ENCODE peak calls at places on chromosomes 2 and 18, in eight cellular contexts. One of them, this sample, is unnamed.

GRCh38 chr2:37720533-37721218 is 49.2 kb upstream of the CDC42EP3 start:
- DNase-seq in fibroblast of lung: peak; percentile 74
- DNase-seq in kidney: no peak
- DNase-seq in body of pancreas: no peak
- DNase-seq in mesendoderm: no peak
- DNase-seq in aorta: no peak
- DNase-seq in testis: no peak
- DNase-seq in CD8-positive, alpha-beta memory T cell: no peak
- DNase-seq in this sample: no peak

GRCh38 chr2:166373951-166374350 is 1.8 kb downstream of the SCN9A start:
- DNase-seq in fibroblast of lung: peak; percentile 72
- DNase-seq in kidney: no peak
- DNase-seq in body of pancreas: no peak
- DNase-seq in mesendoderm: peak; percentile 27
- DNase-seq in aorta: no peak
- DNase-seq in testis: peak; percentile 61
- DNase-seq in CD8-positive, alpha-beta memory T cell: no peak
- DNase-seq in this sample: no peak

GRCh38 chr2:236606023-236606422 is 36.4 kb downstream of the ACKR3 start:
- DNase-seq in fibroblast of lung: no peak
- DNase-seq in kidney: no peak
- DNase-seq in body of pancreas: no peak
- DNase-seq in mesendoderm: no peak
- DNase-seq in aorta: no peak
- DNase-seq in testis: no peak
- DNase-seq in CD8-positive, alpha-beta memory T cell: no peak
- DNase-seq in this sample: no peak

GRCh38 chr18:68489018-68489792 is 225.7 kb downstream of the TMX3 start:
- DNase-seq in fibroblast of lung: no peak
- DNase-seq in kidney: no peak
- DNase-seq in body of pancreas: no peak
- DNase-seq in mesendoderm: peak; percentile 67
- DNase-seq in aorta: no peak
- DNase-seq in testis: no peak
- DNase-seq in CD8-positive, alpha-beta memory T cell: no peak
- DNase-seq in this sample: peak; percentile 52

GRCh38 chr2:27807476-27807875 is 36.0 kb downstream of the MRPL33 start:
- DNase-seq in fibroblast of lung: peak; percentile 30
- DNase-seq in kidney: no peak
- DNase-seq in body of pancreas: peak; percentile 36
- DNase-seq in mesendoderm: peak; percentile 60
- DNase-seq in aorta: peak; percentile 76
- DNase-seq in testis: peak; percentile 57
- DNase-seq in CD8-positive, alpha-beta memory T cell: no peak
- DNase-seq in this sample: peak; percentile 42

GRCh38 chr2:241770185-241770935 is 6.3 kb upstream of the GAL3ST2 start:
- DNase-seq in fibroblast of lung: no peak
- DNase-seq in kidney: peak; percentile 83
- DNase-seq in body of pancreas: no peak
- DNase-seq in mesendoderm: no peak
- DNase-seq in aorta: peak; percentile 73
- DNase-seq in testis: no peak
- DNase-seq in CD8-positive, alpha-beta memory T cell: no peak
- DNase-seq in this sample: peak; percentile 37

GRCh38 chr2:5932556-5933469 is 240.6 kb downstream of the SOX11 start:
- DNase-seq in fibroblast of lung: no peak
- DNase-seq in kidney: no peak
- DNase-seq in body of pancreas: peak; percentile 42
- DNase-seq in mesendoderm: no peak
- DNase-seq in aorta: no peak
- DNase-seq in testis: no peak
- DNase-seq in CD8-positive, alpha-beta memory T cell: no peak
- DNase-seq in this sample: no peak

GRCh38 chr2:10457846-10458563 is 9.9 kb upstream of the ODC1 start:
- DNase-seq in fibroblast of lung: peak; percentile 68
- DNase-seq in kidney: no peak
- DNase-seq in body of pancreas: peak; percentile 51
- DNase-seq in mesendoderm: no peak
- DNase-seq in aorta: peak; percentile 56
- DNase-seq in testis: no peak
- DNase-seq in CD8-positive, alpha-beta memory T cell: no peak
- DNase-seq in this sample: no peak

GRCh38 chr2:201254331-201254730 is 6.0 kb upstream of the CASP8 start:
- DNase-seq in fibroblast of lung: peak; percentile 68
- DNase-seq in kidney: no peak
- DNase-seq in body of pancreas: peak; percentile 46
- DNase-seq in mesendoderm: peak; percentile 93
- DNase-seq in aorta: no peak
- DNase-seq in testis: no peak
- DNase-seq in CD8-positive, alpha-beta memory T cell: no peak
- DNase-seq in this sample: peak; percentile 81

GRCh38 chr2:201746551-201746950 is 34.2 kb downstream of the ALS2 start:
- DNase-seq in fibroblast of lung: no peak
- DNase-seq in kidney: no peak
- DNase-seq in body of pancreas: no peak
- DNase-seq in mesendoderm: peak; percentile 77
- DNase-seq in aorta: no peak
- DNase-seq in testis: no peak
- DNase-seq in CD8-positive, alpha-beta memory T cell: no peak
- DNase-seq in this sample: no peak

GRCh38 chr2:119367472-119368099 is 809 bp downstream of the DBI start:
- DNase-seq in fibroblast of lung: peak; percentile 11
- DNase-seq in kidney: peak; percentile 90
- DNase-seq in body of pancreas: peak; percentile 59
- DNase-seq in mesendoderm: peak; percentile 76
- DNase-seq in aorta: peak; percentile 85
- DNase-seq in testis: peak; percentile 69
- DNase-seq in CD8-positive, alpha-beta memory T cell: peak; percentile 21
- DNase-seq in this sample: peak; percentile 75

GRCh38 chr2:16330571-16331351 is 334.9 kb downstream of the CYRIA start:
- DNase-seq in fibroblast of lung: no peak
- DNase-seq in kidney: no peak
- DNase-seq in body of pancreas: no peak
- DNase-seq in mesendoderm: peak; percentile 92
- DNase-seq in aorta: no peak
- DNase-seq in testis: no peak
- DNase-seq in CD8-positive, alpha-beta memory T cell: no peak
- DNase-seq in this sample: peak; percentile 51

GRCh38 chr2:178912416-178913056 is 105.3 kb upstream of the TTN start:
- DNase-seq in fibroblast of lung: peak; percentile 59
- DNase-seq in kidney: no peak
- DNase-seq in body of pancreas: no peak
- DNase-seq in mesendoderm: no peak
- DNase-seq in aorta: no peak
- DNase-seq in testis: no peak
- DNase-seq in CD8-positive, alpha-beta memory T cell: no peak
- DNase-seq in this sample: no peak

GRCh38 chr2:218343591-218343990 is 13.1 kb upstream of the CATIP start:
- DNase-seq in fibroblast of lung: peak; percentile 11
- DNase-seq in kidney: no peak
- DNase-seq in body of pancreas: no peak
- DNase-seq in mesendoderm: no peak
- DNase-seq in aorta: peak; percentile 87
- DNase-seq in testis: no peak
- DNase-seq in CD8-positive, alpha-beta memory T cell: no peak
- DNase-seq in this sample: no peak

GRCh38 chr2:173432049-173432754 is 77.5 kb downstream of the CDCA7 start:
- DNase-seq in fibroblast of lung: peak; percentile 86
- DNase-seq in kidney: no peak
- DNase-seq in body of pancreas: no peak
- DNase-seq in mesendoderm: no peak
- DNase-seq in aorta: no peak
- DNase-seq in testis: no peak
- DNase-seq in CD8-positive, alpha-beta memory T cell: no peak
- DNase-seq in this sample: no peak
- H3K4me1 ChIP-seq in fibroblast of lung: no peaks in the 10 kb centered on the region
- H3K4me1 ChIP-seq in kidney: peaks cover 6% of the 10 kb centered on the region
- H3K4me1 ChIP-seq in body of pancreas: no peaks in the 10 kb centered on the region
- H3K4me1 ChIP-seq in mesendoderm: no peaks in the 10 kb centered on the region
- H3K4me1 ChIP-seq in aorta: no peaks in the 10 kb centered on the region
- H3K4me1 ChIP-seq in testis: peaks cover 6% of the 10 kb centered on the region
- H3K4me1 ChIP-seq in CD8-positive, alpha-beta memory T cell: no peaks in the 10 kb centered on the region
- H3K4me1 ChIP-seq in this sample: no peaks in the 10 kb centered on the region

GRCh38 chr2:190352668-190353536 is 9.5 kb downstream of the INPP1 start:
- DNase-seq in fibroblast of lung: no peak
- DNase-seq in kidney: no peak
- DNase-seq in body of pancreas: no peak
- DNase-seq in mesendoderm: no peak
- DNase-seq in aorta: no peak
- DNase-seq in testis: no peak
- DNase-seq in CD8-positive, alpha-beta memory T cell: no peak
- DNase-seq in this sample: no peak

GRCh38 chr2:190353537-190353899 is 10.1 kb downstream of the INPP1 start:
- DNase-seq in fibroblast of lung: no peak
- DNase-seq in kidney: no peak
- DNase-seq in body of pancreas: no peak
- DNase-seq in mesendoderm: no peak
- DNase-seq in aorta: no peak
- DNase-seq in testis: no peak
- DNase-seq in CD8-positive, alpha-beta memory T cell: no peak
- DNase-seq in this sample: no peak

GRCh38 chr2:190351955-190352354 is 8.6 kb downstream of the INPP1 start:
- DNase-seq in fibroblast of lung: no peak
- DNase-seq in kidney: no peak
- DNase-seq in body of pancreas: peak; percentile 13
- DNase-seq in mesendoderm: no peak
- DNase-seq in aorta: no peak
- DNase-seq in testis: no peak
- DNase-seq in CD8-positive, alpha-beta memory T cell: no peak
- DNase-seq in this sample: no peak

GRCh38 chr2:190355968-190356657 is 12.7 kb downstream of the INPP1 start:
- DNase-seq in fibroblast of lung: no peak
- DNase-seq in kidney: no peak
- DNase-seq in body of pancreas: peak; percentile 45
- DNase-seq in mesendoderm: no peak
- DNase-seq in aorta: no peak
- DNase-seq in testis: no peak
- DNase-seq in CD8-positive, alpha-beta memory T cell: no peak
- DNase-seq in this sample: no peak

GRCh38 chr2:190354003-190354690 is 10.8 kb downstream of the INPP1 start:
- DNase-seq in fibroblast of lung: no peak
- DNase-seq in kidney: no peak
- DNase-seq in body of pancreas: peak; percentile 57
- DNase-seq in mesendoderm: no peak
- DNase-seq in aorta: no peak
- DNase-seq in testis: no peak
- DNase-seq in CD8-positive, alpha-beta memory T cell: no peak
- DNase-seq in this sample: no peak
- H3K4me1 ChIP-seq in fibroblast of lung: peaks cover 3% of the 10 kb centered on the region
- H3K4me1 ChIP-seq in kidney: peaks cover 6% of the 10 kb centered on the region
- H3K4me1 ChIP-seq in body of pancreas: peaks cover 63% of the 10 kb centered on the region
- H3K4me1 ChIP-seq in mesendoderm: no peaks in the 10 kb centered on the region
- H3K4me1 ChIP-seq in aorta: no peaks in the 10 kb centered on the region
- H3K4me1 ChIP-seq in testis: no peaks in the 10 kb centered on the region
- H3K4me1 ChIP-seq in CD8-positive, alpha-beta memory T cell: peaks cover under 1% of the 10 kb centered on the region
- H3K4me1 ChIP-seq in this sample: no peaks in the 10 kb centered on the region

GRCh38 chr2:24354899-24355298 is 5.4 kb downstream of the ITSN2 start:
- DNase-seq in fibroblast of lung: no peak
- DNase-seq in kidney: no peak
- DNase-seq in body of pancreas: no peak
- DNase-seq in mesendoderm: no peak
- DNase-seq in aorta: no peak
- DNase-seq in testis: no peak
- DNase-seq in CD8-positive, alpha-beta memory T cell: no peak
- DNase-seq in this sample: no peak
- H3K4me1 ChIP-seq in fibroblast of lung: peaks cover 2% of the 10 kb centered on the region
- H3K4me1 ChIP-seq in kidney: no peaks in the 10 kb centered on the region
- H3K4me1 ChIP-seq in body of pancreas: peaks cover 52% of the 10 kb centered on the region
- H3K4me1 ChIP-seq in mesendoderm: no peaks in the 10 kb centered on the region
- H3K4me1 ChIP-seq in aorta: peaks cover 5% of the 10 kb centered on the region
- H3K4me1 ChIP-seq in testis: peaks cover 26% of the 10 kb centered on the region
- H3K4me1 ChIP-seq in CD8-positive, alpha-beta memory T cell: peaks cover 56% of the 10 kb centered on the region
- H3K4me1 ChIP-seq in this sample: no peaks in the 10 kb centered on the region

GRCh38 chr2:124049136-124049535 is 24.0 kb downstream of the CNTNAP5 start:
- DNase-seq in fibroblast of lung: no peak
- DNase-seq in kidney: no peak
- DNase-seq in body of pancreas: no peak
- DNase-seq in mesendoderm: no peak
- DNase-seq in aorta: no peak
- DNase-seq in testis: no peak
- DNase-seq in CD8-positive, alpha-beta memory T cell: no peak
- DNase-seq in this sample: no peak
- H3K4me1 ChIP-seq in fibroblast of lung: no peaks in the 10 kb centered on the region
- H3K4me1 ChIP-seq in kidney: no peaks in the 10 kb centered on the region
- H3K4me1 ChIP-seq in body of pancreas: no peaks in the 10 kb centered on the region
- H3K4me1 ChIP-seq in mesendoderm: peaks cover 3% of the 10 kb centered on the region
- H3K4me1 ChIP-seq in aorta: no peaks in the 10 kb centered on the region
- H3K4me1 ChIP-seq in testis: no peaks in the 10 kb centered on the region
- H3K4me1 ChIP-seq in CD8-positive, alpha-beta memory T cell: no peaks in the 10 kb centered on the region
- H3K4me1 ChIP-seq in this sample: peaks cover 10% of the 10 kb centered on the region

DNA sequence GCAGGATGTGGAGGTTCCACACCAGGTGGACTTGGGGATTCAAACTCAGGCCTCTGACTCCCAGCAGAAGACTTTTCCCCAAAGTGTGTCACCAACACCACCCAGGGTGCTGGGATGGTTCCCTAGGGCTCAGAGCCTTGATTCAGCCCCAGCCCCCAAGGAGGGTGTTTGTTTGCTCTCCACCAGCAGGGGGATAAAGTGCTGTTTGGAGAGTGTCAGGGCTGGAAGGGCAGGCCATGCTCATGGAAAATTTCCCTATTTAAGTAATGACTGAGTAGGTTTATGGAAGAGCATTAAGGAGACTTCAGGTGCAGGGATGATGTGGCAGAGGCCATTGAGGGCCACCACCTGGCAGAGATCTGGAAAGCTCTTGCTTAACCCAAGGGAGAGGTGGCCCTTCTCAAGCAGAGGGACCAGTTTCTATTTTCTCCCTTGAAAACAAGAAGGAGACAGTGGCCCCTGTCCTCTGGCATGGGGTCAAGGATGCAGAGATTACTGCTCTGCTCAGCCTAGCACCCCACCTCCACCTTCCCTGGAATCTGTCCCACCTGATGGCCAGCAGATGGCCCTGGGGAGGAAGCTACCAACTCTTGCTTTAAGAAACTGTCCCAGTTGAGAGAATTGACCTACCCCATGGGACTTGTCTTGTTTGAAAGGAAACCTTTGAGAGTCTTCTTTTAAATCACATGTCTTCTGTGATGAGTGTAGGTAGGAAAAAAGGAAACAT is 122.1 kb downstream of the ACOXL start:
- DNase-seq in fibroblast of lung: no peak
- DNase-seq in kidney: no peak
- DNase-seq in body of pancreas: no peak
- DNase-seq in mesendoderm: peak; percentile 46
- DNase-seq in aorta: no peak
- DNase-seq in testis: no peak
- DNase-seq in CD8-positive, alpha-beta memory T cell: no peak
- DNase-seq in this sample: peak; percentile 47
- H3K4me1 ChIP-seq in fibroblast of lung: no peaks in the 10 kb centered on the region
- H3K4me1 ChIP-seq in kidney: no peaks in the 10 kb centered on the region
- H3K4me1 ChIP-seq in body of pancreas: no peaks in the 10 kb centered on the region
- H3K4me1 ChIP-seq in mesendoderm: no peaks in the 10 kb centered on the region
- H3K4me1 ChIP-seq in aorta: no peaks in the 10 kb centered on the region
- H3K4me1 ChIP-seq in testis: no peaks in the 10 kb centered on the region
- H3K4me1 ChIP-seq in CD8-positive, alpha-beta memory T cell: peaks cover 46% of the 10 kb centered on the region
- H3K4me1 ChIP-seq in this sample: peaks cover 11% of the 10 kb centered on the region